ENCODE peak calls at places on chromosomes 7 and 10, in four cellular contexts. One of them, this sample, is unnamed.

GRCh38 chr10:62961951-62962523 is 145.9 kb upstream of the EGR2 start:
- DNase-seq in A549: no peak
- DNase-seq in HCT116: no peak
- DNase-seq in K562: no peak
- DNase-seq in this sample: no peak

GRCh38 chr10:5840314-5841307 is 27.4 kb upstream of the GDI2 start:
- DNase-seq in HCT116: no peak
- DNase-seq in K562: no peak
- DNase-seq in A549: no peak
- DNase-seq in this sample: no peak

GRCh38 chr7:162583-163297 is 29.6 kb upstream of the FAM20C start:
- DNase-seq in K562: no peak
- DNase-seq in HCT116: no peak
- DNase-seq in A549: no peak
- DNase-seq in this sample: no peak

GRCh38 chr10:70587045-70587658 is 15.4 kb downstream of the PRF1 start:
- DNase-seq in HCT116: no peak
- DNase-seq in K562: no peak
- DNase-seq in A549: no peak
- DNase-seq in this sample: no peak

GRCh38 chr7:2479276-2480070 is 3.3 kb upstream of the GRIFIN start:
- DNase-seq in HCT116: no peak
- DNase-seq in K562: no peak
- DNase-seq in A549: no peak
- DNase-seq in this sample: no peak

GRCh38 chr10:69624245-69624786 is 5.7 kb upstream of the FAM241B start:
- DNase-seq in K562: no peak
- DNase-seq in A549: no peak
- DNase-seq in HCT116: no peak
- DNase-seq in this sample: no peak

GRCh38 chr7:64996305-64996704 is 5.5 kb upstream of the ZNF117 start:
- DNase-seq in K562: no peak
- DNase-seq in HCT116: no peak
- DNase-seq in A549: no peak
- DNase-seq in this sample: no peak

GRCh38 chr7:105697753-105698152 is 116.5 kb upstream of the EFCAB10 start:
- DNase-seq in A549: no peak
- DNase-seq in HCT116: no peak
- DNase-seq in K562: no peak
- DNase-seq in this sample: no peak

GRCh38 chr10:63376560-63377304 is 89.0 kb downstream of the JMJD1C start:
- DNase-seq in HCT116: no peak
- DNase-seq in K562: no peak
- DNase-seq in A549: no peak
- DNase-seq in this sample: no peak

GRCh38 chr7:29282819-29283414 is 88.3 kb downstream of the CHN2 start:
- DNase-seq in K562: no peak
- DNase-seq in HCT116: no peak
- DNase-seq in A549: no peak
- DNase-seq in this sample: no peak

GRCh38 chr10:126133906-126134703 is 237.7 kb downstream of the FANK1 start:
- DNase-seq in A549: peak; percentile 26
- DNase-seq in HCT116: no peak
- DNase-seq in K562: no peak
- DNase-seq in this sample: peak; percentile 4

GRCh38 chr10:116683821-116684220 is 58.5 kb downstream of the HSPA12A start:
- DNase-seq in A549: no peak
- DNase-seq in HCT116: no peak
- DNase-seq in K562: no peak
- DNase-seq in this sample: no peak

GRCh38 chr7:112453505-112454171 is 3.4 kb downstream of the IFRD1 start:
- DNase-seq in HCT116: no peak
- DNase-seq in K562: no peak
- DNase-seq in A549: no peak
- DNase-seq in this sample: no peak

GRCh38 chr10:112376578-112376855 is 2.6 kb downstream of the ACSL5 start:
- DNase-seq in A549: no peak
- DNase-seq in HCT116: no peak
- DNase-seq in K562: no peak
- DNase-seq in this sample: no peak

GRCh38 chr7:1942704-1943294 is 272.7 kb downstream of the ELFN1 start:
- DNase-seq in A549: no peak
- DNase-seq in HCT116: no peak
- DNase-seq in K562: no peak
- DNase-seq in this sample: no peak

GRCh38 chr10:110686037-110686436 is 41.9 kb downstream of the RBM20 start:
- DNase-seq in K562: no peak
- DNase-seq in A549: no peak
- DNase-seq in HCT116: no peak
- DNase-seq in this sample: no peak

GRCh38 chr7:20697351-20697750 is 81.9 kb downstream of the ABCB5 start:
- DNase-seq in HCT116: no peak
- DNase-seq in A549: no peak
- DNase-seq in K562: no peak
- DNase-seq in this sample: no peak

GRCh38 chr7:5426226-5426475 is 2.5 kb upstream of the TNRC18 start:
- DNase-seq in HCT116: no peak
- DNase-seq in K562: no peak
- DNase-seq in A549: no peak
- DNase-seq in this sample: no peak

GRCh38 chr10:109281347-109281746 is 642.0 kb downstream of the XPNPEP1 start:
- DNase-seq in HCT116: no peak
- DNase-seq in A549: no peak
- DNase-seq in K562: no peak
- DNase-seq in this sample: no peak

GRCh38 chr10:71234970-71235681 is 22.8 kb downstream of the UNC5B start:
- DNase-seq in HCT116: no peak
- DNase-seq in A549: no peak
- DNase-seq in K562: peak; percentile 55
- DNase-seq in this sample: no peak

GRCh38 chr7:75987805-75988630 is 6.4 kb downstream of the TMEM120A start:
- DNase-seq in HCT116: no peak
- DNase-seq in K562: no peak
- DNase-seq in A549: no peak
- DNase-seq in this sample: no peak

GRCh38 chr7:108358553-108358952 is 97.7 kb downstream of the NRCAM start:
- DNase-seq in A549: peak; percentile 29
- DNase-seq in HCT116: no peak
- DNase-seq in K562: no peak
- DNase-seq in this sample: no peak

GRCh38 chr10:118340486-118340885 is 1.6 kb downstream of the FAM204A start:
- DNase-seq in A549: no peak
- DNase-seq in HCT116: no peak
- DNase-seq in K562: peak; percentile 12
- DNase-seq in this sample: no peak

GRCh38 chr10:132942101-132942739 is at the start of gene CFAP46:
- DNase-seq in A549: peak; percentile 65
- DNase-seq in HCT116: peak; percentile 18
- DNase-seq in K562: no peak
- DNase-seq in this sample: no peak

GRCh38 chr7:47475880-47476227 is 106.1 kb downstream of the TNS3 start:
- DNase-seq in K562: no peak
- DNase-seq in A549: no peak
- DNase-seq in HCT116: no peak
- DNase-seq in this sample: no peak

GRCh38 chr10:6034371-6034770 is 27.8 kb downstream of the IL2RA start:
- DNase-seq in HCT116: no peak
- DNase-seq in A549: no peak
- DNase-seq in K562: no peak
- DNase-seq in this sample: no peak

GRCh38 chr10:106424076-106424475 is 740.4 kb downstream of the SORCS1 start:
- DNase-seq in K562: no peak
- DNase-seq in HCT116: no peak
- DNase-seq in A549: no peak
- DNase-seq in this sample: no peak

GRCh38 chr7:32905175-32905662 is 13.7 kb upstream of the KBTBD2 start:
- DNase-seq in A549: no peak
- DNase-seq in K562: peak; percentile 98
- DNase-seq in HCT116: peak; percentile 42
- DNase-seq in this sample: peak; percentile 59

GRCh38 chr7:33392143-33392542 is 262.8 kb downstream of the BBS9 start:
- DNase-seq in A549: no peak
- DNase-seq in HCT116: no peak
- DNase-seq in K562: no peak
- DNase-seq in this sample: no peak

GRCh38 chr7:146366938-146367337 is 250.3 kb downstream of the CNTNAP2 start:
- DNase-seq in HCT116: no peak
- DNase-seq in K562: no peak
- DNase-seq in A549: no peak
- DNase-seq in this sample: no peak

GRCh38 chr7:157250605-157251228 is 86.1 kb upstream of the DNAJB6 start:
- DNase-seq in K562: peak; percentile 85
- DNase-seq in A549: peak; percentile 38
- DNase-seq in HCT116: peak; percentile 53
- DNase-seq in this sample: no peak

GRCh38 chr7:141045842-141046630 is 27.8 kb upstream of the TMEM178B start:
- DNase-seq in K562: no peak
- DNase-seq in A549: no peak
- DNase-seq in HCT116: no peak
- DNase-seq in this sample: peak; percentile 42

GRCh38 chr7:108413782-108414492 is 42.3 kb downstream of the NRCAM start:
- DNase-seq in HCT116: no peak
- DNase-seq in K562: no peak
- DNase-seq in A549: peak; percentile 62
- DNase-seq in this sample: peak; percentile 50

GRCh38 chr10:36802523-36803153 is 322.8 kb upstream of the ANKRD30A start:
- DNase-seq in K562: no peak
- DNase-seq in A549: no peak
- DNase-seq in HCT116: no peak
- DNase-seq in this sample: no peak

GRCh38 chr7:128710391-128710930 is 28.7 kb upstream of the CALU start:
- DNase-seq in HCT116: no peak
- DNase-seq in K562: no peak
- DNase-seq in A549: no peak
- DNase-seq in this sample: no peak

GRCh38 chr10:113073549-113074189 is 123.6 kb downstream of the TCF7L2 start:
- DNase-seq in A549: peak; percentile 92
- DNase-seq in K562: peak; percentile 70
- DNase-seq in HCT116: peak; percentile 97
- DNase-seq in this sample: peak; percentile 80

DNA sequence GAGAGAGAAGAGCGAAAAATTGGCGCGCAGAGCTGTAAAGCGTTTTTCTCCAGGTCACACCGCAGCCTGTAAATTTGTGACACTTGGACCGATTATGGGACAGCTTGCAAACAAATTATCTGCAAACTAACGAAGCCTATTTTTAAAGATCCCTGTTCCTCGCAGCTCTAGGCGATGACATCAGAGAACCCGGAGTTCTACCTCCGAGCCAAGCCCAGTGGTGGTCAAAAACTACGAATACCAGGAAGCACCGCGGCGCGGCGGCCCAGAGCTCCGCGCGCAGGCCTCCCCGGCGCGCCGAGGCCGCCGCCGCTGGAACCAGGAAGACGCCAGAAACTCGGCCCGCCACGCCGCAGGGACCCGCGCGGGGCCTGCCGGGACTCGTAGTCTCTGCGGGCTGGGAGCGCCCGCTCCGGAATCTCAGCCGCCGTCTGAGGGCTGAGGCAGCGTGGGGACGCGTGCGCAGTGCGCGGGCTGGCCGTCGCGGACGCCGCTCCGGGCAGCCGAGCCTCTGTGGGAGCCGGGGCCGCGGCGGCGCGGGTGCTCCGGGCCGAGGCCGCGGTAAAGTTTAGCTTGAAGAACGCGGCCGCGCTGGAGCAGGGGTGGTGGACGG is at the start of gene PLEKHA1:
- DNase-seq in A549: peak; percentile 90
- DNase-seq in K562: peak; percentile 82
- DNase-seq in HCT116: peak; percentile 88
- DNase-seq in this sample: peak; percentile 81
- TF ChIP-seq POLR2A in A549: peak; percentile 82
- TF ChIP-seq POLR2A in K562: no peak
- TF ChIP-seq POLR2A in HCT116: no peak
- TF ChIP-seq POLR2A in this sample: peak; percentile 37

GRCh38 chr10:80459047-80459865 is 5.1 kb downstream of the TSPAN14 start:
- DNase-seq in HCT116: no peak
- DNase-seq in K562: peak; percentile 96
- DNase-seq in A549: no peak
- DNase-seq in this sample: peak; percentile 72
- TF ChIP-seq POLR2A in HCT116: no peak
- TF ChIP-seq POLR2A in K562: no peak
- TF ChIP-seq POLR2A in A549: no peak
- TF ChIP-seq POLR2A in this sample: no peak

GRCh38 chr10:55943403-55943802 is 417.7 kb downstream of the ZWINT start:
- DNase-seq in A549: no peak
- DNase-seq in HCT116: no peak
- DNase-seq in K562: no peak
- DNase-seq in this sample: no peak
- TF ChIP-seq POLR2A in A549: no peak
- TF ChIP-seq POLR2A in HCT116: no peak
- TF ChIP-seq POLR2A in K562: no peak
- TF ChIP-seq POLR2A in this sample: no peak

DNA sequence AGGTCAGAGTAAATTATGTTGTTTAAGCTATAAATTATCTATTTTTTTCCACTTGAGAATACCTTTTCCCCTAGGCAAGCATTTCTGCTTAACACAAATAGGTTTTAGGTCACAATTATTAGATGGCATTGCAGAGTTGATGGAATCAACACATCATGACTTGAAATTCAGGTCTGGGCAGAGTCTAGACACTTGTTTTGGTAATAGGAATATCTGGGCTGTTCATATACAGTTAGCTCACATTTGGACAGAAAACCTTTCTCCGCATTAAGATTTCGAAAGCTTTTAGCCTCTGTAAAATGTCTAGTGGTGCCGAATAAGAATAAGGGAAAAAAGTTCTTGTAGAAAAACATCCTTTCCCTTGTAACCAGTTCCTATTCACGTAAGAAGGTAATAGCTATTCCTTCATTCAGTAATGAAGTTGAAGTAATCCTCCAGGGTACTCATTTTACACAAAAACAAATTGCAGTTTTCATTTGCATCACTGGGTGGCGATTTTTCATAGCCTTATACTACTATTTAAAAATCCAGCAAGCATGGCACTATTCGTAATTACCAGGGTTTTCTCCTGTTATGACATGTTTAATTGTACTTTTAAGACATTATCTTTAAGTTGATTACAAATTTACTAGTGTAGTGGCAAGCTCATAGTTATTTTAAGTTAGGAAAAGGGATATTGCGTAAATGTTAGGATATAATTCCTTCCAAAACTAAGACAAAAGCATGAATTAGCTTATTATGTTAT is 37.0 kb downstream of the RPA3 start:
- DNase-seq in HCT116: peak; percentile 44
- DNase-seq in K562: peak; percentile 62
- DNase-seq in A549: peak; percentile 18
- DNase-seq in this sample: no peak
- TF ChIP-seq POLR2A in HCT116: no peak
- TF ChIP-seq POLR2A in K562: no peak
- TF ChIP-seq POLR2A in A549: no peak
- TF ChIP-seq POLR2A in this sample: no peak

GRCh38 chr10:73096041-73096451 is 620 bp downstream of the P4HA1 start:
- DNase-seq in K562: peak; percentile 80
- DNase-seq in HCT116: no peak
- DNase-seq in A549: peak; percentile 60
- DNase-seq in this sample: peak; percentile 53
- TF ChIP-seq POLR2A in K562: no peak
- TF ChIP-seq POLR2A in HCT116: no peak
- TF ChIP-seq POLR2A in A549: no peak
- TF ChIP-seq POLR2A in this sample: peak; percentile 54

GRCh38 chr7:22675917-22676343 is 51.1 kb upstream of the IL6 start:
- DNase-seq in A549: no peak
- DNase-seq in HCT116: no peak
- DNase-seq in K562: no peak
- DNase-seq in this sample: no peak
- TF ChIP-seq POLR2A in A549: no peak
- TF ChIP-seq POLR2A in HCT116: no peak
- TF ChIP-seq POLR2A in K562: no peak
- TF ChIP-seq POLR2A in this sample: no peak

GRCh38 chr10:89701238-89702120 is at the start of gene KIF20B:
- DNase-seq in K562: peak; percentile 94
- DNase-seq in A549: peak; percentile 92
- DNase-seq in HCT116: peak; percentile 93
- DNase-seq in this sample: peak; percentile 94
- TF ChIP-seq POLR2A in K562: peak; percentile 94
- TF ChIP-seq POLR2A in A549: peak; percentile 71
- TF ChIP-seq POLR2A in HCT116: peak; percentile 78
- TF ChIP-seq POLR2A in this sample: peak; percentile 88